ENCODE peak calls at places on chromosomes 2 and 18, in four cellular contexts. C is HCT116, D is fibroblast of lung, H is left ventricle myocardium inferior. U is an unnamed sample. For H3K27me3, the result is how much of the 10 kb centered on the place peaks cover.

GRCh38 chr18:62329676-62330454 is 4.8 kb downstream of the TNFRSF11A start:
- DNase-seq in C (no peak), D (peak), H (peak), U (no peak)

GRCh38 chr2:107543793-107544192 is 282.9 kb upstream of the RGPD4 start:
- DNase-seq in C (no peak), D (no peak), H (no peak), U (no peak)

GRCh38 chr2:201264472-201265173 is 4.3 kb downstream of the CASP8 start:
- DNase-seq in C (no peak), D (no peak), H (no peak), U (no peak)

GRCh38 chr2:169415233-169415748 is 53.0 kb upstream of the LRP2 start:
- DNase-seq in C (no peak), D (no peak), H (no peak), U (no peak)

GRCh38 chr2:176075476-176075875 is 8.3 kb downstream of the EVX2 start:
- DNase-seq in C (no peak), D (no peak), H (no peak), U (no peak)

GRCh38 chr2:45898819-45899218 is 247.3 kb downstream of the PRKCE start:
- DNase-seq in C (no peak), D (no peak), H (peak), U (no peak)

GRCh38 chr2:215839816-215840215 is 173.5 kb downstream of the MREG start:
- DNase-seq in C (no peak), D (no peak), H (no peak), U (no peak)

GRCh38 chr18:49447810-49448745 is 12.4 kb downstream of the DYM start:
- DNase-seq in C (peak), D (peak), H (no peak), U (no peak)

GRCh38 chr2:131008967-131009366 is 84.3 kb downstream of the FAM168B start:
- DNase-seq in C (no peak), D (no peak), H (no peak), U (no peak)

DNA sequence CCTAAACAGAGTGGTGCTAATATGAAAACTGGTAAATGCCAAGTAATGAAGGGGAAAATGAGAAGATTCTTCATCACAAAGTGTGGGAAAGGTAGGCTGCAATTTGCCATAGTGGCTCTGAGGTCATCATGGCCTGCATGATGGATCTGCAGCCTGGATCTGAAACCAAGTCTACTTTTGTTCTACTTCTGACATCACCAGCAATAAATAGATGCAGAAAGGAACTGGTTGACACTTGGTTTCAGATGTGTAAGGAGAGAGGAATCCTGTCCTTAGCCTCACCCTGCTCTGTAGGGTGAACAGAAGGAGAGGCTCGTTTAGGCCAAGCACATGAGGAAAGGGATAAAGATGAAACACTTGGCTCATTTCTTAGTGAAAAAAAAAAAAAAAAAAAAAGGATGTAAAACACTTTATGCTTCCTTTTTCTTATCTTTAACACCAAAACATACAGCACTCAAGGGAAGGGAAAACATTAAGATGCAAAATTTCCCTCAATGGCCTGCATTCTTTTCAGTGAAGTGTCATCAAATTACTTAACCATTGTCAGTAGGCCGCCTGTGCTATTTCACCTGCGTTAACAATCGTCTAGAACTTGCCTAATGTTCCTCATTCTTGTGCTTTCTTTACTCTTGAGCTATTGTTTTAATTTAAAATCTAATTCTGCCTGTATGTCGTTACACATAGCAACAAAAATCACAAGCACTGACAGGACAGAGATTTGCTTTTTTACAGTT is 3.9 kb downstream of the NEB start:
- DNase-seq in C (no peak), D (peak), H (no peak), U (no peak)
- H3K27me3 ChIP-seq in C (under half), D (under half), H (under half), U (under half)

GRCh38 chr18:21163647-21164625 is 52.3 kb upstream of the ROCK1 start:
- DNase-seq in C (no peak), D (peak), H (no peak), U (no peak)
- H3K27me3 ChIP-seq in C (under half), D (under half), H (under half), U (under half)

GRCh38 chr2:161414385-161415040 is 1.6 kb upstream of the TBR1 start:
- DNase-seq in C (no peak), D (peak), H (no peak), U (peak)

GRCh38 chr2:161414015-161414384 is 2.1 kb upstream of the TBR1 start:
- DNase-seq in C (no peak), D (no peak), H (no peak), U (no peak)

GRCh38 chr2:161416294-161416632 is at the start of gene TBR1:
- DNase-seq in C (no peak), D (peak), H (no peak), U (no peak)

GRCh38 chr2:161415467-161416293 is 417 bp upstream of the TBR1 start:
- DNase-seq in C (no peak), D (peak), H (no peak), U (no peak)

DNA sequence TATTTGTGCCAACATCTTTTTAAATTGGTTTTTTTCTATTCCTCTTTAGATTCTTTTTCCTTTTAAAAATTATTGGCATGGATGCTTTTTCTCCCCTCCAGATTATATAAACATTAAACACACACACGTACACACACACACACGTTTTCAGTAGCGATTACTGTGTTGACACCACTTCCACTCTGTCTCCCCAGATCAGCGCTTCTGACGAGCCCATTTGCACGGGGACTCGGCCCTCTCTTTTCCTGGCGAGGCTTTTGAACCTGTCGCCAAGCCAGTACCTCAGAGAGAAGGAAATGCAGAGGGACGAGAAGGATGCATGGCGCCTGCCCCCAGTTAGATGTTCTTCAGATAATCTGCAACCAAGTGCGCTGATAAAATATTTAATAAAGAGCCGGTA is 1.1 kb upstream of the TBR1 start:
- DNase-seq in C (no peak), D (no peak), H (no peak), U (no peak)
- H3K27me3 ChIP-seq in C (under half), D (under half), H (half or more), U (half or more)

GRCh38 chr2:1371066-1371465 is 42.2 kb upstream of the TPO start:
- DNase-seq in C (no peak), D (no peak), H (no peak), U (no peak)

GRCh38 chr2:1369905-1370304 is 43.4 kb upstream of the TPO start:
- DNase-seq in C (no peak), D (no peak), H (no peak), U (no peak)

GRCh38 chr2:1363367-1363766 is 49.9 kb upstream of the TPO start:
- DNase-seq in C (no peak), D (no peak), H (no peak), U (no peak)

GRCh38 chr2:1366546-1367134 is 46.6 kb upstream of the TPO start:
- DNase-seq in C (no peak), D (no peak), H (peak), U (peak)

GRCh38 chr2:1367584-1367983 is 45.7 kb upstream of the TPO start:
- DNase-seq in C (no peak), D (no peak), H (no peak), U (no peak)
- H3K27me3 ChIP-seq in C (under half), D (under half), H (under half), U (under half)

GRCh38 chr18:64055019-64055418 is 85.1 kb downstream of the SERPINB8 start:
- DNase-seq in C (no peak), D (no peak), H (no peak), U (no peak)

GRCh38 chr18:64053246-64053645 is 83.4 kb downstream of the SERPINB8 start:
- DNase-seq in C (no peak), D (no peak), H (no peak), U (no peak)

DNA sequence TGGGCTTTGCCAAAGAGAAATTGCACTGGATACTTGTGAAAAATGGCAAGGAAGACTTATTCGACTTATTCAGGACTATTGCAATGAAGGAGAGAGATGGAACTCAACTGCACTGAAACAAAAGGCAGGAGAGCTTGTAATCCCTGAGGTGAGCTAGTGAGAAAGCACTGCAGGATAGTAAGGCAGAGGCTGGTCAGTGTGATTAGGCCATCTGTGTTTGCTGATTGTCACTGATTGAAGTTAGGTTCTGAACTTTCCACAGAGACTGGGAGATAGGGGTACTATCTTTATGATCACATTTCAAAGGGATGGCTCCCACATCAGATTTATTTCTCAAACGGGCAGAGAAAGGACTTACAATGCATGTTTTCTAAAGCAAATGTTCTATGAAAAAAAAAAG is 82.9 kb downstream of the SERPINB8 start:
- DNase-seq in C (no peak), D (no peak), H (no peak), U (no peak)
- H3K27me3 ChIP-seq in C (under half), D (under half), H (under half), U (under half)

DNA sequence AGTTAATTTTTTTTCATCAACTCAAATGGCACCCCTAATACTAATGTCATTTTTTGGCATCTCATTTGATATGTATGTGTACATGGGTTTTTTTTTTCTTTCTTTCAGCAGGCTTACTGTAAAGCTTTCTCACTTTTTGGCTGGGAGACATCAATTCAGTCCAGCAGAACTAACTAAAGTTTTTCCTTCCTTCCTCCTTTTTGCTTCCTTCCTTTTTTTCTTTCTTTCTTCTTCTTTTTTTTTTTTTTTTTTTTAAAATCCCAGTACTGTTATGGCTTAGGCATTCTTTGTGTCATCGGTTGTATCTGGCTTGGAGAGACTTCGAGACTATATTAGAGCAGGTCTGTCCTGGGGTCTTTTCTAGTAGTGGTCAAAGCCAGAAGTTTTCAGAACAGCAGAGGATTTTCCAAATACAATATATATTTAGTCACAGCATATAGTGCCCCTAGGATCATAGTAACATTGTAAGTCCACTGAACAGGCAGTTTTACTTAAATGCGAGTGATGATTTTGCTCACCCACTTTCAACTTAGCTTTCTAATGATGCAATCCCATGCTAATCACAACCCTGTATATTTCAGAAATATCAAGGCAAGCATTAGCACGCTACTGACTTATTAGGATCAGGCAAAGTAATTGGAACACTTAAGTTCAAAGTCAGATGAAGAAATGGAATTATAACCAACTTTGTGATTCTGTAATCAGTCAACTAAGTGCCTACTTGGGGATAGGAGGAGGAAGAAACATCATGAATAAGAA is 4.0 kb downstream of the KLHL29 start:
- DNase-seq in C (no peak), D (peak), H (no peak), U (no peak)
- H3K27me3 ChIP-seq in C (under half), D (under half), H (half or more), U (under half)

GRCh38 chr2:2173633-2174032 is 157.4 kb downstream of the MYT1L start:
- DNase-seq in C (no peak), D (no peak), H (no peak), U (no peak)
- H3K27me3 ChIP-seq in C (under half), D (under half), H (half or more), U (under half)

DNA sequence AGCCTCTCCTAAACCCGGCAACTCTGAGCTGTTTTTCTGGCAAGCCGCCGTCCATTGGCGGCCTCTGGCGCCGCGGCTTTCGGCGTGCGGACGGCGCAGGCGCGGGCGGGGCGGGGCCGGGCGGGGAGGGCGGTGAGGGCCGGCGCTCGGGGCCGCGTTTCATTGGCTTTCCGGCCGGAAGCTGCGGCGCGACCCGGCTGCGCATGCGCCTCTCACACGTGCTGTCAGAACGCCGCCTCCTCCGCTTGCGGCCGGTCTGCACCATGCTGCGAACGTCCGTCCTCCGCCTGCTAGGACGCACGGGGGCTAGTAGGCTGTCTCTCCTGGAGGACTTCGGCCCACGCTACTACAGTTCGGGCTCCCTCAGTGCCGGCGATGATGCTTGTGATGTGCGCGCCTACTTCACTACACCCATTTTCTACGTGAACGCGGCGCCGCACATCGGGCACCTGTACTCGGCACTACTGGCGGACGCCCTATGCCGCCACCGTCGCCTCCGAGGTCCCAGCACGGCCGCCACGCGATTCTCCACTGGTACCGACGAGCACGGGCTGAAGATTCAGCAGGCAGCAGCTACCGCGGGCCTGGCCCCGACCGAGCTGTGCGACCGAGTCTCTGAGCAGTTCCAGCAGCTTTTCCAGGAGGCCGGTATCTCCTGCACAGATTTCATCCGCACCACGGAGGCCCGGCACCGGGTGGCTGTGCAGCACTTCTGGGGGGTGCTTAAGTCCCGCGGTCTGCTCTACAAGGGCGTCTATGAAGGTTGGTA is at the start of gene MARS2:
- DNase-seq in C (peak), D (peak), H (peak), U (peak)
- H3K27me3 ChIP-seq in C (under half), D (under half), H (under half), U (under half)

GRCh38 chr2:25824718-25825117 is 53.6 kb downstream of the ASXL2 start:
- DNase-seq in C (no peak), D (no peak), H (no peak), U (no peak)
- H3K27me3 ChIP-seq in C (under half), D (under half), H (under half), U (under half)